ENCODE peak calls at places on chromosome 18, in eight cellular contexts. J is body of pancreas, O is upper lobe of right lung, I is cardiac fibroblast, E is HS-5, D is hepatocyte, V is Ammon's horn, Q is left ventricle myocardium superior. T is an unnamed sample.
A peak's percentile ranks its signal among the peaks of the same experiment; 100 is the strongest.

GRCh38 chr18:59008302-59008974 is 131.2 kb upstream of the SEC11C start:
- DNase-seq in J (no peak), O (no peak), I (peak; percentile 75), E (no peak), D (peak; percentile 62), V (no peak), Q (no peak), T (peak; percentile 43)

GRCh38 chr18:11923454-11923853 is 15.3 kb upstream of the MPPE1 start:
- DNase-seq in J (no peak), O (no peak), I (no peak), E (no peak), D (no peak), V (no peak), Q (no peak), T (no peak)

GRCh38 chr18:8354304-8354703 is 254.9 kb upstream of the RAB12 start:
- DNase-seq in J (no peak), O (no peak), I (no peak), E (no peak), D (peak; percentile 19), V (no peak), Q (no peak), T (no peak)

GRCh38 chr18:32018331-32019250 is at the start of gene RNF125:
- DNase-seq in J (peak; percentile 77), O (peak; percentile 92), I (peak; percentile 72), E (peak; percentile 49), D (peak; percentile 88), V (peak; percentile 81), Q (peak; percentile 89), T (peak; percentile 86)

GRCh38 chr18:76821875-76822509 is 365 bp upstream of the ZNF236 start:
- DNase-seq in J (peak; percentile 68), O (peak; percentile 83), I (peak; percentile 46), E (no peak), D (peak; percentile 78), V (peak; percentile 59), Q (peak; percentile 79), T (peak; percentile 89)

GRCh38 chr18:41038071-41038470 is 917.0 kb upstream of the PIK3C3 start:
- DNase-seq in J (no peak), O (no peak), I (no peak), E (no peak), D (no peak), V (no peak), Q (no peak), T (no peak)

GRCh38 chr18:50183556-50183955 is 11.4 kb downstream of the MYO5B start:
- DNase-seq in J (no peak), O (no peak), I (peak; percentile 22), E (no peak), D (no peak), V (no peak), Q (no peak), T (peak; percentile 53)

GRCh38 chr18:50659091-50660003 is 99.5 kb downstream of the MAPK4 start:
- DNase-seq in J (no peak), O (no peak), I (peak; percentile 33), E (no peak), D (peak; percentile 74), V (peak; percentile 47), Q (no peak), T (peak; percentile 22)

GRCh38 chr18:3839481-3840075 is 389.6 kb downstream of the TGIF1 start:
- DNase-seq in J (no peak), O (no peak), I (no peak), E (no peak), D (no peak), V (no peak), Q (no peak), T (no peak)

GRCh38 chr18:78856569-78857200 is 122.9 kb upstream of the SALL3 start:
- DNase-seq in J (no peak), O (no peak), I (no peak), E (no peak), D (no peak), V (no peak), Q (no peak), T (no peak)

GRCh38 chr18:24277516-24277915 is 120.1 kb downstream of the OSBPL1A start:
- DNase-seq in J (no peak), O (no peak), I (no peak), E (no peak), D (no peak), V (no peak), Q (no peak), T (no peak)

GRCh38 chr18:21741511-21742322 is 1.1 kb downstream of the MIB1 start:
- DNase-seq in J (peak; percentile 36), O (peak; percentile 78), I (peak; percentile 23), E (no peak), D (peak; percentile 22), V (peak; percentile 27), Q (peak; percentile 61), T (peak; percentile 54)

GRCh38 chr18:62420513-62421209 is 95.6 kb downstream of the TNFRSF11A start:
- DNase-seq in J (peak; percentile 39), O (no peak), I (peak; percentile 81), E (no peak), D (peak; percentile 86), V (no peak), Q (no peak), T (peak; percentile 87)

GRCh38 chr18:50194623-50195532 is at the start of gene MYO5B:
- DNase-seq in J (peak; percentile 92), O (peak; percentile 93), I (no peak), E (no peak), D (peak; percentile 96), V (no peak), Q (peak; percentile 75), T (peak; percentile 99)

GRCh38 chr18:4352746-4353522 is 102.2 kb downstream of the DLGAP1 start:
- DNase-seq in J (no peak), O (no peak), I (no peak), E (no peak), D (peak; percentile 22), V (no peak), Q (no peak), T (no peak)

T was measured in DMS53.